ENCODE peak calls at places on chromosomes 2 and 18, in nine cellular contexts. I is NCI-H82, Y is body of pancreas, C is spleen, P is HEK293T, H is AG08395, G is brain microvascular endothelial cell, R is fibroblast of lung, O is Calu3. M is an unnamed sample.
A peak's percentile ranks its signal among the peaks of the same experiment; 100 is the strongest.

GRCh38 chr2:164243315-164243714 is 378.0 kb downstream of the GRB14 start:
- DNase-seq in Y (no peak), R (no peak), C (no peak), G (no peak), O (no peak), I (no peak), H (no peak), P (no peak), M (no peak)

GRCh38 chr2:48114256-48114655 is 208.0 kb upstream of the FBXO11 start:
- DNase-seq in I (peak; percentile 30), Y (peak; percentile 14), P (no peak), C (no peak), G (peak; percentile 63), R (peak; percentile 59), O (peak; percentile 78), H (peak; percentile 15), M (no peak)

GRCh38 chr2:57185568-57185967 is 861.0 kb upstream of the VRK2 start:
- DNase-seq in Y (no peak), O (no peak), H (no peak), I (no peak), R (no peak), C (no peak), P (no peak), G (no peak), M (no peak)

GRCh38 chr18:45109271-45109670 is 428.6 kb downstream of the SETBP1 start:
- DNase-seq in H (peak; percentile 8), I (no peak), C (no peak), Y (no peak), G (no peak), R (no peak), O (no peak), P (no peak), M (no peak)

GRCh38 chr2:95275601-95276243 is 1.5 kb downstream of the PROM2 start:
- DNase-seq in H (no peak), I (no peak), C (peak; percentile 66), G (no peak), P (no peak), Y (peak; percentile 52), O (no peak), R (peak; percentile 46), M (no peak)

GRCh38 chr2:46446871-46447568 is 32.3 kb upstream of the TMEM247 start:
- DNase-seq in R (no peak), O (no peak), C (no peak), G (no peak), P (no peak), Y (no peak), H (no peak), I (no peak), M (no peak)

GRCh38 chr18:31778391-31778950 is 17.8 kb upstream of the SLC25A52 start:
- DNase-seq in H (no peak), I (no peak), P (no peak), C (no peak), R (no peak), Y (no peak), G (no peak), O (no peak), M (no peak)

GRCh38 chr2:10331033-10331701 is 28.5 kb downstream of the HPCAL1 start:
- DNase-seq in I (peak; percentile 85), Y (no peak), O (peak; percentile 81), H (no peak), G (no peak), R (peak; percentile 66), P (no peak), C (peak; percentile 94), M (peak; percentile 83)

GRCh38 chr2:163231666-163232065 is 393.1 kb upstream of the KCNH7 start:
- DNase-seq in C (no peak), H (no peak), I (no peak), Y (no peak), R (no peak), G (no peak), O (no peak), P (no peak), M (no peak)

GRCh38 chr2:181764095-181764963 is 84.0 kb upstream of the NEUROD1 start:
- DNase-seq in C (no peak), Y (no peak), R (no peak), G (no peak), H (no peak), O (no peak), I (no peak), P (no peak), M (no peak)

GRCh38 chr2:10328667-10329583 is 26.2 kb downstream of the HPCAL1 start:
- DNase-seq in P (no peak), Y (no peak), O (no peak), I (no peak), C (no peak), R (no peak), G (no peak), H (no peak), M (no peak)

GRCh38 chr2:109402180-109402579 is 211.6 kb downstream of the SEPTIN10 start:
- DNase-seq in H (no peak), G (no peak), O (no peak), I (no peak), P (no peak), C (no peak), R (peak; percentile 39), Y (no peak), M (no peak)

GRCh38 chr2:208906330-208906729 is 499.7 kb downstream of the PTH2R start:
- DNase-seq in C (no peak), Y (no peak), P (no peak), R (no peak), I (no peak), H (no peak), G (no peak), O (no peak), M (no peak)

GRCh38 chr18:78407456-78407823 is 572.2 kb upstream of the SALL3 start:
- DNase-seq in C (peak; percentile 65), H (no peak), P (no peak), G (no peak), Y (peak; percentile 34), R (no peak), O (no peak), I (no peak), M (no peak)

GRCh38 chr2:10993001-10993481 is 81.3 kb downstream of the KCNF1 start:
- DNase-seq in G (no peak), C (no peak), I (no peak), P (no peak), R (peak; percentile 65), Y (no peak), O (no peak), H (peak; percentile 67), M (peak; percentile 41)

M was measured in NCI-H524.